ENCODE peak calls at places on chromosomes 2 and 18, in seven cellular contexts. One of them, this sample, is unnamed. For H3K4me1, the result is how much of the 10 kb centered on the place peaks cover.

GRCh38 chr2:43073373-43073772 is 153.0 kb downstream of the ZFP36L2 start:
- DNase-seq in neuronal stem cell: no peak
- DNase-seq in mesendoderm: no peak
- DNase-seq in trophoblast cell: peak
- DNase-seq in mesenchymal stem cell: peak
- DNase-seq in IMR-90: peak
- DNase-seq in H1: no peak
- DNase-seq in this sample: no peak

GRCh38 chr2:20755132-20755800 is 67.6 kb downstream of the LDAH start:
- DNase-seq in mesenchymal stem cell: no peak
- DNase-seq in trophoblast cell: no peak
- DNase-seq in neuronal stem cell: no peak
- DNase-seq in mesendoderm: no peak
- DNase-seq in H1: no peak
- DNase-seq in IMR-90: peak
- DNase-seq in this sample: no peak

GRCh38 chr2:85134255-85135065 is 1.3 kb downstream of the TCF7L1 start:
- DNase-seq in mesendoderm: peak
- DNase-seq in H1: peak
- DNase-seq in IMR-90: peak
- DNase-seq in trophoblast cell: peak
- DNase-seq in neuronal stem cell: peak
- DNase-seq in mesenchymal stem cell: peak
- DNase-seq in this sample: peak

GRCh38 chr18:55625875-55626274 is 37.9 kb upstream of the TCF4 start:
- DNase-seq in H1: no peak
- DNase-seq in mesendoderm: no peak
- DNase-seq in IMR-90: no peak
- DNase-seq in mesenchymal stem cell: no peak
- DNase-seq in trophoblast cell: no peak
- DNase-seq in neuronal stem cell: no peak
- DNase-seq in this sample: no peak

GRCh38 chr2:32355976-32356734 is 668 bp upstream of the BIRC6 start:
- DNase-seq in mesenchymal stem cell: no peak
- DNase-seq in mesendoderm: peak
- DNase-seq in neuronal stem cell: no peak
- DNase-seq in trophoblast cell: peak
- DNase-seq in H1: no peak
- DNase-seq in IMR-90: no peak
- DNase-seq in this sample: no peak

GRCh38 chr2:234996467-234997270 is 44.9 kb downstream of the SH3BP4 start:
- DNase-seq in mesendoderm: peak
- DNase-seq in H1: peak
- DNase-seq in IMR-90: peak
- DNase-seq in mesenchymal stem cell: peak
- DNase-seq in neuronal stem cell: peak
- DNase-seq in trophoblast cell: no peak
- DNase-seq in this sample: peak

GRCh38 chr2:67204349-67204748 is 192.8 kb upstream of the ETAA1 start:
- DNase-seq in trophoblast cell: no peak
- DNase-seq in IMR-90: no peak
- DNase-seq in neuronal stem cell: no peak
- DNase-seq in mesenchymal stem cell: no peak
- DNase-seq in H1: no peak
- DNase-seq in mesendoderm: no peak
- DNase-seq in this sample: no peak

GRCh38 chr2:154484338-154485099 is 214.0 kb upstream of the KCNJ3 start:
- DNase-seq in H1: no peak
- DNase-seq in IMR-90: no peak
- DNase-seq in mesendoderm: peak
- DNase-seq in neuronal stem cell: no peak
- DNase-seq in trophoblast cell: no peak
- DNase-seq in mesenchymal stem cell: no peak
- DNase-seq in this sample: no peak

GRCh38 chr18:55515946-55516710 is 71.9 kb downstream of the TCF4 start:
- DNase-seq in neuronal stem cell: no peak
- DNase-seq in mesenchymal stem cell: peak
- DNase-seq in trophoblast cell: no peak
- DNase-seq in H1: no peak
- DNase-seq in mesendoderm: no peak
- DNase-seq in IMR-90: peak
- DNase-seq in this sample: no peak

GRCh38 chr18:59697236-59697932 is at the start of gene CCBE1:
- DNase-seq in neuronal stem cell: peak
- DNase-seq in mesendoderm: peak
- DNase-seq in trophoblast cell: peak
- DNase-seq in IMR-90: peak
- DNase-seq in H1: peak
- DNase-seq in mesenchymal stem cell: peak
- DNase-seq in this sample: peak

GRCh38 chr2:19251554-19251953 is 106.9 kb downstream of the OSR1 start:
- DNase-seq in neuronal stem cell: no peak
- DNase-seq in mesendoderm: no peak
- DNase-seq in trophoblast cell: no peak
- DNase-seq in mesenchymal stem cell: no peak
- DNase-seq in IMR-90: peak
- DNase-seq in H1: no peak
- DNase-seq in this sample: no peak

GRCh38 chr2:210004893-210005292 is 2.5 kb downstream of the RPE start:
- DNase-seq in IMR-90: no peak
- DNase-seq in neuronal stem cell: no peak
- DNase-seq in mesendoderm: no peak
- DNase-seq in H1: no peak
- DNase-seq in mesenchymal stem cell: no peak
- DNase-seq in trophoblast cell: peak
- DNase-seq in this sample: no peak

GRCh38 chr2:230706053-230706498 is 6.6 kb upstream of the CAB39 start:
- DNase-seq in H1: no peak
- DNase-seq in neuronal stem cell: no peak
- DNase-seq in mesenchymal stem cell: no peak
- DNase-seq in IMR-90: no peak
- DNase-seq in trophoblast cell: no peak
- DNase-seq in mesendoderm: no peak
- DNase-seq in this sample: no peak

GRCh38 chr18:78241535-78242306 is 737.9 kb upstream of the SALL3 start:
- DNase-seq in H1: no peak
- DNase-seq in trophoblast cell: no peak
- DNase-seq in neuronal stem cell: no peak
- DNase-seq in mesendoderm: no peak
- DNase-seq in mesenchymal stem cell: no peak
- DNase-seq in IMR-90: no peak
- DNase-seq in this sample: no peak

GRCh38 chr18:35605686-35606417 is 24.3 kb downstream of the GALNT1 start:
- DNase-seq in trophoblast cell: no peak
- DNase-seq in mesendoderm: no peak
- DNase-seq in mesenchymal stem cell: no peak
- DNase-seq in IMR-90: peak
- DNase-seq in H1: no peak
- DNase-seq in neuronal stem cell: no peak
- DNase-seq in this sample: no peak

GRCh38 chr2:69306612-69306896 is 80.5 kb downstream of the GFPT1 start:
- DNase-seq in trophoblast cell: no peak
- DNase-seq in neuronal stem cell: no peak
- DNase-seq in mesenchymal stem cell: no peak
- DNase-seq in mesendoderm: no peak
- DNase-seq in H1: no peak
- DNase-seq in IMR-90: no peak
- DNase-seq in this sample: no peak

GRCh38 chr2:69308338-69308737 is 78.7 kb downstream of the GFPT1 start:
- DNase-seq in trophoblast cell: no peak
- DNase-seq in IMR-90: no peak
- DNase-seq in mesendoderm: no peak
- DNase-seq in neuronal stem cell: no peak
- DNase-seq in H1: no peak
- DNase-seq in mesenchymal stem cell: no peak
- DNase-seq in this sample: no peak

GRCh38 chr2:69305712-69306611 is 81.1 kb downstream of the GFPT1 start:
- DNase-seq in trophoblast cell: peak
- DNase-seq in H1: no peak
- DNase-seq in mesendoderm: peak
- DNase-seq in IMR-90: no peak
- DNase-seq in neuronal stem cell: no peak
- DNase-seq in mesenchymal stem cell: no peak
- DNase-seq in this sample: peak

GRCh38 chr2:69306897-69307695 is 79.9 kb downstream of the GFPT1 start:
- DNase-seq in IMR-90: peak
- DNase-seq in mesendoderm: peak
- DNase-seq in H1: peak
- DNase-seq in trophoblast cell: peak
- DNase-seq in mesenchymal stem cell: peak
- DNase-seq in neuronal stem cell: peak
- DNase-seq in this sample: peak

GRCh38 chr2:69307696-69308064 is 79.3 kb downstream of the GFPT1 start:
- DNase-seq in mesenchymal stem cell: no peak
- DNase-seq in H1: no peak
- DNase-seq in IMR-90: no peak
- DNase-seq in mesendoderm: no peak
- DNase-seq in neuronal stem cell: no peak
- DNase-seq in trophoblast cell: no peak
- DNase-seq in this sample: no peak
- H3K4me1 ChIP-seq in mesenchymal stem cell: under half
- H3K4me1 ChIP-seq in H1: under half
- H3K4me1 ChIP-seq in IMR-90: under half
- H3K4me1 ChIP-seq in mesendoderm: under half
- H3K4me1 ChIP-seq in neuronal stem cell: under half
- H3K4me1 ChIP-seq in trophoblast cell: under half
- H3K4me1 ChIP-seq in this sample: under half

DNA sequence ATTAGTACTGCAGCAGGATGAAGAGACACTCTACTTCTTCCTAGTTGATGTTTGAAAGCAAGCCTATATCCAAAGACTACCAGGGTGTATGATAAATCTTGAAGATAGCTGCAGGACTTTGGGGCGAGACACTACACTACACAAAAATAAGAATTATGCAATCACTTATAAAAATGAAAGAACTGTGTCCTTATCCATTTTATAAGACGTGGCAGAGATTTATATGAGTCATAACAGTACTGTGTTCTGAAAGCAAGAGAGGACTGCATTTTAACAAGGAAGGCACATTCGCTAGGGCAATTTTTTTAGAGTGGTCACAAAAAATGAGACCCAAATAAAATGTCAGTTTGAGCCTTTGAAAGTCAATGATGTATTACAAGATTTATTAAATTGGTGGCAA is 617.0 kb upstream of the LINC00305 start:
- DNase-seq in H1: no peak
- DNase-seq in neuronal stem cell: no peak
- DNase-seq in trophoblast cell: no peak
- DNase-seq in mesendoderm: no peak
- DNase-seq in IMR-90: no peak
- DNase-seq in mesenchymal stem cell: no peak
- DNase-seq in this sample: no peak
- H4K8ac ChIP-seq in H1: no peak
- H4K8ac ChIP-seq in neuronal stem cell: no peak
- H4K8ac ChIP-seq in trophoblast cell: no peak
- H4K8ac ChIP-seq in mesendoderm: no peak
- H4K8ac ChIP-seq in IMR-90: no peak
- H4K8ac ChIP-seq in mesenchymal stem cell: no peak
- H4K8ac ChIP-seq in this sample: no peak

GRCh38 chr2:54581326-54582039 is 125.4 kb downstream of the SPTBN1 start:
- DNase-seq in IMR-90: no peak
- DNase-seq in trophoblast cell: no peak
- DNase-seq in mesendoderm: no peak
- DNase-seq in mesenchymal stem cell: no peak
- DNase-seq in H1: no peak
- DNase-seq in neuronal stem cell: no peak
- DNase-seq in this sample: no peak
- H3K4me1 ChIP-seq in IMR-90: under half
- H3K4me1 ChIP-seq in trophoblast cell: under half
- H3K4me1 ChIP-seq in mesendoderm: under half
- H3K4me1 ChIP-seq in mesenchymal stem cell: under half
- H3K4me1 ChIP-seq in H1: under half
- H3K4me1 ChIP-seq in neuronal stem cell: under half
- H3K4me1 ChIP-seq in this sample: under half

GRCh38 chr2:173164361-173164760 is 88.7 kb downstream of the MAP3K20 start:
- DNase-seq in IMR-90: no peak
- DNase-seq in mesenchymal stem cell: no peak
- DNase-seq in trophoblast cell: no peak
- DNase-seq in neuronal stem cell: no peak
- DNase-seq in H1: no peak
- DNase-seq in mesendoderm: no peak
- DNase-seq in this sample: no peak
- H4K8ac ChIP-seq in IMR-90: no peak
- H4K8ac ChIP-seq in mesenchymal stem cell: no peak
- H4K8ac ChIP-seq in trophoblast cell: no peak
- H4K8ac ChIP-seq in neuronal stem cell: no peak
- H4K8ac ChIP-seq in H1: no peak
- H4K8ac ChIP-seq in mesendoderm: no peak
- H4K8ac ChIP-seq in this sample: no peak

GRCh38 chr2:54480025-54480424 is 23.9 kb downstream of the SPTBN1 start:
- DNase-seq in neuronal stem cell: no peak
- DNase-seq in mesendoderm: no peak
- DNase-seq in trophoblast cell: no peak
- DNase-seq in H1: no peak
- DNase-seq in mesenchymal stem cell: no peak
- DNase-seq in IMR-90: no peak
- DNase-seq in this sample: no peak
- H3K4me1 ChIP-seq in neuronal stem cell: under half
- H3K4me1 ChIP-seq in mesendoderm: under half
- H3K4me1 ChIP-seq in trophoblast cell: under half
- H3K4me1 ChIP-seq in H1: under half
- H3K4me1 ChIP-seq in mesenchymal stem cell: under half
- H3K4me1 ChIP-seq in IMR-90: under half
- H3K4me1 ChIP-seq in this sample: under half

GRCh38 chr2:37180640-37181039 is 7.8 kb downstream of the SULT6B1 start:
- DNase-seq in mesendoderm: no peak
- DNase-seq in IMR-90: no peak
- DNase-seq in trophoblast cell: no peak
- DNase-seq in neuronal stem cell: no peak
- DNase-seq in mesenchymal stem cell: no peak
- DNase-seq in H1: no peak
- DNase-seq in this sample: no peak
- H4K8ac ChIP-seq in mesendoderm: no peak
- H4K8ac ChIP-seq in IMR-90: no peak
- H4K8ac ChIP-seq in trophoblast cell: no peak
- H4K8ac ChIP-seq in neuronal stem cell: no peak
- H4K8ac ChIP-seq in mesenchymal stem cell: no peak
- H4K8ac ChIP-seq in H1: no peak
- H4K8ac ChIP-seq in this sample: no peak

DNA sequence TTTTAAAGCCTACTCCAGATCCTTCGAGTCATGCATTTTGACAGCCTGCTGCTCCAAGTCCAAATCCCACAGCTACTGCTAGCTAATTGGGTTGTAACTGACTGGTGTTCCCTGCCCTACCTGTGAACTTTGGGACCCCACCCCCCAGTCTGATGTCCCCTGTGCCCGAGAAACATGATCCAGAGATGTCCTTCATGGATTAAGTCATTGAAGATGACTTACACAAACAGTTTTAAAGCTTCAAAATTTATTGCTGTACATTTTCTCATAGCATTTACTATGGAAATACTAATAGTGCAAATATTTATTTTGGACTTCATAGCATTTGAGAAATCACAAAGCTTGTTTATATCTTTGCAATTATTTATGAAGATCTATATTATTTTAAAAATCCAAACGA is 73.1 kb downstream of the MBD2 start:
- DNase-seq in mesendoderm: no peak
- DNase-seq in mesenchymal stem cell: no peak
- DNase-seq in IMR-90: no peak
- DNase-seq in trophoblast cell: no peak
- DNase-seq in neuronal stem cell: no peak
- DNase-seq in H1: no peak
- DNase-seq in this sample: no peak
- H3K4me1 ChIP-seq in mesendoderm: under half
- H3K4me1 ChIP-seq in mesenchymal stem cell: under half
- H3K4me1 ChIP-seq in IMR-90: under half
- H3K4me1 ChIP-seq in trophoblast cell: under half
- H3K4me1 ChIP-seq in neuronal stem cell: under half
- H3K4me1 ChIP-seq in H1: under half
- H3K4me1 ChIP-seq in this sample: under half

GRCh38 chr18:75341267-75341666 is 86.2 kb downstream of the SMIM21 start:
- DNase-seq in IMR-90: no peak
- DNase-seq in mesendoderm: peak
- DNase-seq in mesenchymal stem cell: no peak
- DNase-seq in trophoblast cell: no peak
- DNase-seq in H1: no peak
- DNase-seq in neuronal stem cell: peak
- DNase-seq in this sample: no peak
- H4K8ac ChIP-seq in IMR-90: no peak
- H4K8ac ChIP-seq in mesendoderm: no peak
- H4K8ac ChIP-seq in mesenchymal stem cell: no peak
- H4K8ac ChIP-seq in trophoblast cell: no peak
- H4K8ac ChIP-seq in H1: no peak
- H4K8ac ChIP-seq in neuronal stem cell: no peak
- H4K8ac ChIP-seq in this sample: no peak